ENCODE peak calls at places on chromosomes 3 and 15, in four cellular contexts. B, G, J and A are unnamed samples.

GRCh38 chr3:106826861-106827311 is 550.4 kb upstream of the CCDC54 start:
- DNase-seq in G (no peak), B (no peak), J (no peak), A (no peak)

GRCh38 chr3:128910006-128910405 is 30.6 kb downstream of the ACAD9 start:
- DNase-seq in G (no peak), B (no peak), J (no peak), A (no peak)

GRCh38 chr3:25663324-25664065 is 1.2 kb downstream of the TOP2B start:
- DNase-seq in J (no peak), G (no peak), B (no peak), A (peak)

GRCh38 chr3:147113293-147114045 is 292.9 kb downstream of the ZIC4 start:
- DNase-seq in B (no peak), J (no peak), G (no peak), A (no peak)

GRCh38 chr3:182092662-182093262 is 381.0 kb downstream of the SOX2 start:
- DNase-seq in G (no peak), J (no peak), B (peak), A (no peak)

GRCh38 chr3:37272743-37273142 is 98.4 kb upstream of the LRRFIP2 start:
- DNase-seq in G (no peak), J (no peak), B (no peak), A (no peak)

GRCh38 chr15:78630886-78631633 is 9.9 kb downstream of the CHRNB4 start:
- DNase-seq in J (no peak), G (no peak), B (no peak), A (no peak)

GRCh38 chr3:177610677-177611654 is 413.7 kb upstream of the TBL1XR1 start:
- DNase-seq in J (no peak), G (no peak), B (no peak), A (no peak)

GRCh38 chr3:197511853-197512635 is 43.7 kb downstream of the BDH1 start:
- DNase-seq in J (no peak), G (no peak), B (no peak), A (no peak)

GRCh38 chr3:128076783-128077624 is 24.8 kb downstream of the SEC61A1 start:
- DNase-seq in B (peak), J (peak), G (no peak), A (peak)

GRCh38 chr3:136804813-136805212 is 14.1 kb upstream of the SLC35G2 start:
- DNase-seq in B (no peak), G (no peak), J (no peak), A (no peak)

GRCh38 chr3:72169120-72169519 is 384.2 kb upstream of the PROK2 start:
- DNase-seq in J (no peak), B (no peak), G (no peak), A (no peak)

GRCh38 chr3:114552527-114552812 is 258.6 kb downstream of the TIGIT start:
- DNase-seq in J (no peak), G (no peak), B (no peak), A (no peak)

GRCh38 chr3:113499081-113499480 is 15.9 kb downstream of the SPICE1 start:
- DNase-seq in G (no peak), J (no peak), B (no peak), A (no peak)

GRCh38 chr3:108391917-108392585 is 95.7 kb downstream of the HHLA2 start:
- DNase-seq in B (no peak), J (no peak), G (no peak), A (no peak)

GRCh38 chr3:42605550-42606173 is 5.2 kb downstream of the NKTR start:
- DNase-seq in G (no peak), B (no peak), J (no peak), A (no peak)

GRCh38 chr3:130783629-130784028 is 37.0 kb upstream of the PIK3R4 start:
- DNase-seq in G (no peak), J (no peak), B (no peak), A (no peak)

GRCh38 chr3:151218136-151218535 is 15.1 kb upstream of the GPR171 start:
- DNase-seq in J (no peak), G (no peak), B (no peak), A (no peak)

GRCh38 chr3:108661699-108662098 is 72.2 kb downstream of the DZIP3 start:
- DNase-seq in B (no peak), J (no peak), G (no peak), A (no peak)

GRCh38 chr3:32283304-32283703 is 44.8 kb downstream of the CMTM8 start:
- DNase-seq in G (no peak), J (peak), B (no peak), A (no peak)